ENCODE peak calls at places on chromosome 15, in four cellular contexts. I, M, J and A are unnamed samples.

GRCh38 chr15:26037369-26037768 is 174.2 kb upstream of the ATP10A start:
- DNase-seq in I (no peak), M (no peak), J (no peak), A (no peak)

GRCh38 chr15:33985751-33986150 is 17.5 kb downstream of the CHRM5 start:
- DNase-seq in I (no peak), M (no peak), J (no peak), A (no peak)

GRCh38 chr15:95131071-95131683 is 899.8 kb downstream of the MCTP2 start:
- DNase-seq in I (peak), M (no peak), J (no peak), A (no peak)

GRCh38 chr15:61518191-61518950 is 289.3 kb upstream of the RORA start:
- DNase-seq in I (no peak), M (no peak), J (no peak), A (no peak)

GRCh38 chr15:44289352-44289790 is 852 bp downstream of the GOLM2 start:
- DNase-seq in I (no peak), M (peak), J (no peak), A (no peak)

GRCh38 chr15:73564255-73564654 is 68.9 kb downstream of the NPTN start:
- DNase-seq in I (peak), M (no peak), J (no peak), A (no peak)

GRCh38 chr15:68781766-68782588 is 38.7 kb downstream of the ANP32A start:
- DNase-seq in I (no peak), M (no peak), J (no peak), A (peak)

GRCh38 chr15:69391046-69391757 is 22.9 kb upstream of the KIF23 start:
- DNase-seq in I (no peak), M (no peak), J (no peak), A (no peak)

GRCh38 chr15:51023499-51023898 is 71.2 kb downstream of the TNFAIP8L3 start:
- DNase-seq in I (no peak), M (no peak), J (no peak), A (no peak)

GRCh38 chr15:85614059-85614458 is 180.7 kb downstream of the KLHL25 start:
- DNase-seq in I (peak), M (no peak), J (no peak), A (no peak)

GRCh38 chr15:101171954-101172353 is 79.9 kb downstream of the CHSY1 start:
- DNase-seq in I (no peak), M (no peak), J (no peak), A (no peak)

GRCh38 chr15:100308222-100309007 is 33.4 kb downstream of the ADAMTS17 start:
- DNase-seq in I (peak), M (no peak), J (no peak), A (no peak)

GRCh38 chr15:78243491-78243941 is 9.2 kb upstream of the ACSBG1 start:
- DNase-seq in I (peak), M (no peak), J (peak), A (no peak)

GRCh38 chr15:70466305-70466704 is 297.1 kb downstream of the UACA start:
- DNase-seq in I (no peak), M (no peak), J (no peak), A (no peak)

GRCh38 chr15:23422946-23423708 is 23.9 kb downstream of the GOLGA6L2 start:
- DNase-seq in I (peak), M (no peak), J (no peak), A (no peak)

GRCh38 chr15:81297580-81298575 is 26.1 kb downstream of the STARD5 start:
- DNase-seq in I (no peak), M (no peak), J (no peak), A (no peak)

GRCh38 chr15:22989576-22990477 is 9.7 kb upstream of the CYFIP1 start:
- DNase-seq in I (no peak), M (no peak), J (peak), A (no peak)

GRCh38 chr15:29066848-29067247 is 181.1 kb downstream of the APBA2 start:
- DNase-seq in I (no peak), M (no peak), J (no peak), A (no peak)

GRCh38 chr15:74519311-74519710 is 21.7 kb upstream of the ARID3B start:
- DNase-seq in I (peak), M (no peak), J (no peak), A (no peak)

GRCh38 chr15:29937956-29938355 is 115.7 kb upstream of the TJP1 start:
- DNase-seq in I (peak), M (no peak), J (no peak), A (no peak)

GRCh38 chr15:50123861-50124556 is 5.0 kb upstream of the ATP8B4 start:
- DNase-seq in I (no peak), M (no peak), J (no peak), A (no peak)

GRCh38 chr15:73751896-73752816 is 995 bp downstream of the INSYN1 start:
- DNase-seq in I (no peak), M (no peak), J (no peak), A (no peak)

GRCh38 chr15:70195808-70196304 is 98.1 kb upstream of the TLE3 start:
- DNase-seq in I (peak), M (no peak), J (peak), A (peak)

GRCh38 chr15:51849866-51850265 is 20.4 kb downstream of the TMOD3 start:
- DNase-seq in I (no peak), M (no peak), J (no peak), A (no peak)

GRCh38 chr15:43376017-43376705 is 5.3 kb downstream of the TUBGCP4 start:
- DNase-seq in I (peak), M (peak), J (no peak), A (no peak)

GRCh38 chr15:27480141-27480530 is 509.2 kb downstream of the GABRG3 start:
- DNase-seq in I (no peak), M (no peak), J (no peak), A (no peak)

GRCh38 chr15:59687831-59688230 is 1.3 kb downstream of the BNIP2 start:
- DNase-seq in I (peak), M (peak), J (no peak), A (no peak)

GRCh38 chr15:82750831-82751181 is 41.1 kb upstream of the AP3B2 start:
- DNase-seq in I (peak), M (peak), J (no peak), A (no peak)

GRCh38 chr15:35507932-35508638 is 37.9 kb downstream of the DPH6 start:
- DNase-seq in I (no peak), M (no peak), J (no peak), A (no peak)

GRCh38 chr15:99248000-99248727 is 1.2 kb downstream of the TTC23 start:
- DNase-seq in I (no peak), M (peak), J (no peak), A (no peak)

GRCh38 chr15:99249270-99249817 is at the start of gene TTC23:
- DNase-seq in I (peak), M (peak), J (peak), A (no peak)

GRCh38 chr15:99251436-99251821 is at the start of gene LRRC28:
- DNase-seq in I (no peak), M (no peak), J (no peak), A (no peak)

GRCh38 chr15:99250494-99251435 is 516 bp upstream of the LRRC28 start:
- DNase-seq in I (peak), M (peak), J (peak), A (peak)

GRCh38 chr15:99250001-99250400 is 620 bp upstream of the TTC23 start:
- DNase-seq in I (no peak), M (peak), J (no peak), A (no peak)
- H3K27ac ChIP-seq in I (peak), M (peak), J (peak), A (peak)

GRCh38 chr15:40435331-40436089 is 5.2 kb upstream of the BAHD1 start:
- DNase-seq in I (no peak), M (no peak), J (no peak), A (peak)
- H3K4me3 ChIP-seq in I (peak), M (no peak), J (peak), A (peak)

GRCh38 chr15:58233341-58233740 is 95.2 kb downstream of the AQP9 start:
- DNase-seq in I (no peak), M (no peak), J (no peak), A (no peak)

GRCh38 chr15:58229297-58229768 is 91.2 kb downstream of the AQP9 start:
- DNase-seq in I (peak), M (no peak), J (no peak), A (no peak)

GRCh38 chr15:58227706-58228543 is 89.7 kb downstream of the AQP9 start:
- DNase-seq in I (peak), M (peak), J (peak), A (peak)

GRCh38 chr15:58232273-58233065 is 94.3 kb downstream of the AQP9 start:
- DNase-seq in I (no peak), M (no peak), J (no peak), A (no peak)

GRCh38 chr15:58228708-58229107 is 90.5 kb downstream of the AQP9 start:
- DNase-seq in I (peak), M (no peak), J (no peak), A (no peak)
- H3K27ac ChIP-seq in I (peak), M (no peak), J (no peak), A (no peak)

GRCh38 chr15:39584662-39585393 is 3.9 kb downstream of the THBS1 start:
- DNase-seq in I (peak), M (no peak), J (no peak), A (no peak)

GRCh38 chr15:39583586-39584265 is 2.8 kb downstream of the THBS1 start:
- DNase-seq in I (peak), M (no peak), J (no peak), A (no peak)

GRCh38 chr15:39582977-39583585 is 2.2 kb downstream of the THBS1 start:
- DNase-seq in I (peak), M (no peak), J (no peak), A (no peak)

GRCh38 chr15:39585394-39585841 is 4.5 kb downstream of the THBS1 start:
- DNase-seq in I (peak), M (no peak), J (no peak), A (no peak)

GRCh38 chr15:39584266-39584659 is 3.4 kb downstream of the THBS1 start:
- DNase-seq in I (no peak), M (no peak), J (no peak), A (no peak)
- H3K4me3 ChIP-seq in I (no peak), M (no peak), J (no peak), A (peak)

GRCh38 chr15:98807262-98807661 is 158.9 kb downstream of the IGF1R start:
- DNase-seq in I (peak), M (no peak), J (no peak), A (no peak)

GRCh38 chr15:98804057-98804380 is 155.7 kb downstream of the IGF1R start:
- DNase-seq in I (no peak), M (no peak), J (no peak), A (no peak)

GRCh38 chr15:98803228-98804056 is 155.1 kb downstream of the IGF1R start:
- DNase-seq in I (no peak), M (no peak), J (no peak), A (no peak)

GRCh38 chr15:98806275-98806895 is 158.0 kb downstream of the IGF1R start:
- DNase-seq in I (no peak), M (no peak), J (no peak), A (no peak)

DNA sequence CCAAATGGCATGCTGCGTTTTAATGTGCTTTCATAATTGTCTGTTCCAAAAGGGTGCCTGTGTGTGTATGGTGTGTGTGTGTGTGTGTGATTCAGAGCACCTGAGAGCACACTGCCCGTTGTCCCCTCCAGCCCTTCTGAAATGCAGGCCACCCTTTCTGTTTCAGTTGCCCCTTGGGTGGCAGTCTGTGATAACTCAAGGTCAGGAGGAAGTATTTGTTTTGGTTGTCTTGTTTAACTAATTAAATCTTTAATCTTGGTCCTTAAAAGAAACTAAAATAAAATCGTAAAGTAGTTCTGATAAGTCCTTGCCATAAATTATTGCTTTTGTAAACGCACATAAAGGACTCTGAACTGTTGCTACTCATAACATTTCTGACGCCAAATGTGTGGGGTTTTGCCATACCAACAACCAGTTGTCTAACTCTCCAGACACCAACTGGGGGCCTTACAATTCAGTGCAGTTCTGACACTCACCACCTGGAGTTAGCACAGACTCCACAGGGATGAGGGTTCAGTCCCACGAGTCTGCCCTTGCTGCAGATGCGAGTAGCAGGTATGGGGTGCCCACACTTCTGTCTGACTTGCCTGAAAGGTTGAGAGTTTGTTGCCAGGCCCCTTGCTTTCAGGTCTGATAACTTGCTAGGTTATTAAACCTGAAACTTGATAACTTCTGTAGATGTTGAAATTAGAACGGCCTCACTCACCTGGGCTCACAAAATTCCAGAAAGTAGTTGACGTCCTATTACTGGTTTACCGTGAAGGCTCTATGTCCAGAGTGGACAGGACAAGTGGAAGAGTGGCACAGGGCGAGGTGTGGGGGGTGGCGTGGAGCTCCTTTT is 157.3 kb downstream of the IGF1R start:
- DNase-seq in I (no peak), M (no peak), J (no peak), A (no peak)
- H3K27ac ChIP-seq in I (peak), M (no peak), J (no peak), A (no peak)

DNA sequence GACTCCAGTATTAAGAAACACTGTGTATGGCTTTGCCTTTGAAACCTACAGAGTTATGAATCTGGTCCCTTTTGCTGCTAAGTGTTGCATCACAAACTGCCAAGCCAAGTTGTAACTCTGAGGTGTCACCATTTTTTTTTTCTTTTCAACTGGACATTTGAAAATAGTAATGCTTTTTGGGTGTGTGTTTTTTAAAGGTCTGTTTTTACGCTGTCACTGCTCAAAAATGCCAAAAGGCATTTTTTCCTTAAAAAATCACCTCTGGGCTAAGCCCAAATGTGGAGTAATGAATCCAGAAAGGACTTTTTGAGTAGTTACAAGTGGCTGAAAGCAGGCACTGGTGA is 9.5 kb downstream of the SMAD3 start:
- DNase-seq in I (no peak), M (no peak), J (no peak), A (no peak)
- H3K4me3 ChIP-seq in I (no peak), M (peak), J (no peak), A (no peak)

DNA sequence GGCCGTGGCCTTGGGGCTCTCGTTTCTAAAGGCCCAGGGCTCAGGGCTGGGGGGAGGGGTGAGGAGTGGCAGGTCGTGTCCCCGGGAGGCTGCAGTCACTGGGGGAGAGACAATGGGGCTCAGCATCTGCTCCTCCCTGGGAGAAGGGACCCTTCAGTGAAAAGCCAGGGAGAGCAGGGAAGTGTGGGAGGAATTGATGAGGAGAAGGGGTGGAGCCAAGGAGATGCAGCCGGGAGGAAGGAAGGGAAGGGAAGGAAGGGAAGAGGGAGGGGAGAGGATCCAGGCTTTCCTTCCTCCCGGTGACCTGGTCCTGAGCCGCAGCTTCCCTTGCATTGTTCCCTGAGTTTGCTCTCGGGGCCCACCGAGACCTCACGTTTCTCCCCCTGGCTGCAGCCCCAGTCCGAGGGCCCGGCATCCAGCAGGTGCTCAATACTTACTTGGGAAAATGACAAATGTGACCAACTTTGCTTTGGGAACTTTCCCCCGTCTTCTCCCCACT is 1.4 kb upstream of the ZNF710 start:
- DNase-seq in I (peak), M (no peak), J (peak), A (peak)
- H3K27ac ChIP-seq in I (no peak), M (no peak), J (peak), A (peak)

GRCh38 chr15:31470756-31471155 is 144.1 kb downstream of the KLF13 start:
- DNase-seq in I (no peak), M (no peak), J (no peak), A (no peak)

GRCh38 chr15:31474059-31474868 is 147.6 kb downstream of the KLF13 start:
- DNase-seq in I (no peak), M (no peak), J (no peak), A (no peak)

GRCh38 chr15:31472636-31473383 is 146.2 kb downstream of the KLF13 start:
- DNase-seq in I (peak), M (peak), J (no peak), A (no peak)

GRCh38 chr15:31471731-31472430 is 145.2 kb downstream of the KLF13 start:
- DNase-seq in I (peak), M (no peak), J (no peak), A (no peak)

DNA sequence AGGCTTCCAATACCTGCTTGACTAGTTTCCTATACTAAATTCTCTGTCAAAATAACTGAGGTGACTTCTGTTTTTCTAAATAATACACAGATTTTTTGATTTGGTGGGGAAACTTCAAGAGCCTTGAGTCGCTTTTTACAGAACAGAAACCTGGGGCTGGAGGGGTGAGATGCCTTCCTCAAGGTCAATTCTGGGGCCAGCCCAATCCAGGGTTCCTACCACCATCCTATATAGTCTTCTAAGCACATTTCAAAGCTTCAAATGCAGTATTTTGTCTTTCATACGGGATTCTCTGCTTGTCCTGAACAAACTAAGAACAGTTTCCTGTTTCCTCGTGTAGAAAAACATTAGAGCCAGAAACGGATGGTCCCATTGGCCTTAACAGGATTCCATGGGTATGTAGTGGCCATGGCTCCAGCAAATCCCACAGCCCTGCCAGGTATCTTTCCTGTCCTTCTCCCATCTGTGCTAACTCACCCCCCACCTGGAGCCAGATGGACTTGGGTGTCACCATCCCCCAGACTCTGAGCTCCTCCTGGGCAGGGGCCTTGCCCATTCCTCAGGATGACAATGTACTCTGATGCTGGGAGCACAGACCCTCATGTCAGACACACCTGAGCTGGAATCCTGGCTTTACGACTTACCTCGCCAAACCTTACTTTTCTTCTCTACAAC is 146.9 kb downstream of the KLF13 start:
- DNase-seq in I (no peak), M (no peak), J (no peak), A (no peak)
- H3K4me3 ChIP-seq in I (no peak), M (no peak), J (no peak), A (no peak)

GRCh38 chr15:79878078-79878705 is 18.6 kb downstream of the MTHFS start:
- DNase-seq in I (no peak), M (peak), J (no peak), A (no peak)

GRCh38 chr15:79874242-79874641 is 22.6 kb downstream of the MTHFS start:
- DNase-seq in I (no peak), M (no peak), J (peak), A (no peak)

GRCh38 chr15:79875213-79875612 is 21.6 kb downstream of the MTHFS start:
- DNase-seq in I (no peak), M (no peak), J (no peak), A (no peak)

GRCh38 chr15:79872358-79873017 is 24.3 kb downstream of the MTHFS start:
- DNase-seq in I (peak), M (no peak), J (no peak), A (peak)
- H3K27ac ChIP-seq in I (no peak), M (no peak), J (no peak), A (no peak)

GRCh38 chr15:90553248-90553745 is 23.6 kb downstream of the CRTC3 start:
- DNase-seq in I (peak), M (no peak), J (no peak), A (no peak)
- H3K4me3 ChIP-seq in I (no peak), M (no peak), J (no peak), A (no peak)